ENCODE peak calls at places on chromosomes 6 and 20, in eight cellular contexts. M is heart left ventricle; H is heart right ventricle; S is brain microvascular endothelial cell; W is lung; Q is fibroblast of pulmonary artery; T is CD4-positive, alpha-beta memory T cell; I is lower leg skin. C is an unnamed sample.

GRCh38 chr6:110113989-110114388 is 65.5 kb downstream of the WASF1 start:
- DNase-seq in S (no peak), H (no peak), M (no peak), T (no peak), Q (no peak), I (no peak), W (no peak), C (no peak)

GRCh38 chr20:63553933-63554290 is at the start of gene FNDC11:
- DNase-seq in S (no peak), Q (peak), T (no peak), I (no peak), H (peak), M (peak), W (no peak), C (no peak)

GRCh38 chr20:31815408-31816188 is 3.6 kb upstream of the MYLK2 start:
- DNase-seq in M (no peak), S (no peak), Q (peak), W (no peak), H (no peak), I (no peak), T (no peak), C (no peak)

GRCh38 chr6:46062312-46062711 is 46.7 kb upstream of the CLIC5 start:
- DNase-seq in W (peak), I (no peak), M (no peak), S (no peak), Q (no peak), H (no peak), T (no peak), C (no peak)

GRCh38 chr6:80541186-80541585 is 434.7 kb downstream of the BCKDHB start:
- DNase-seq in M (no peak), W (no peak), Q (peak), I (no peak), H (no peak), T (no peak), S (peak), C (no peak)

GRCh38 chr6:31586596-31586995 is 519 bp downstream of the LST1 start:
- DNase-seq in H (no peak), S (no peak), M (peak), W (no peak), Q (no peak), T (peak), I (no peak), C (no peak)

GRCh38 chr6:155486795-155487294 is 31.2 kb upstream of the NOX3 start:
- DNase-seq in H (no peak), S (no peak), I (no peak), W (no peak), Q (no peak), T (no peak), M (no peak), C (no peak)

GRCh38 chr6:100454571-100455229 is 10.0 kb downstream of the SIM1 start:
- DNase-seq in T (no peak), W (no peak), I (no peak), Q (no peak), H (no peak), S (no peak), M (no peak), C (no peak)

GRCh38 chr20:62752181-62752670 is 43.6 kb downstream of the NTSR1 start:
- DNase-seq in M (no peak), Q (no peak), W (no peak), S (no peak), I (no peak), H (peak), T (no peak), C (no peak)

GRCh38 chr6:138957484-138957883 is 30.6 kb downstream of the REPS1 start:
- DNase-seq in Q (peak), W (no peak), H (no peak), T (no peak), M (no peak), I (no peak), S (no peak), C (no peak)

GRCh38 chr6:2763345-2763841 is 1.8 kb upstream of the WRNIP1 start:
- DNase-seq in S (no peak), Q (no peak), I (peak), M (peak), H (peak), T (no peak), W (peak), C (no peak)

GRCh38 chr6:53369876-53370515 is 21.2 kb upstream of the ELOVL5 start:
- DNase-seq in M (no peak), I (no peak), S (no peak), T (peak), H (no peak), Q (no peak), W (no peak), C (no peak)

GRCh38 chr6:132082421-132082820 is 131.2 kb upstream of the CCN2 start:
- DNase-seq in S (no peak), T (no peak), H (no peak), I (no peak), M (no peak), Q (no peak), W (no peak), C (no peak)

GRCh38 chr6:7414811-7415210 is 25.2 kb downstream of the RIOK1 start:
- DNase-seq in T (no peak), S (peak), M (no peak), I (no peak), H (no peak), W (no peak), Q (peak), C (no peak)

GRCh38 chr20:2206957-2207769 is 88.6 kb upstream of the TGM3 start:
- DNase-seq in Q (peak), H (peak), M (peak), T (peak), W (peak), I (peak), S (peak), C (no peak)

GRCh38 chr6:7463785-7464184 is 74.2 kb downstream of the RIOK1 start:
- DNase-seq in H (no peak), Q (peak), T (no peak), M (no peak), S (no peak), W (no peak), I (no peak), C (no peak)

GRCh38 chr6:33208089-33208967 is at the start of gene RING1:
- DNase-seq in W (peak), T (peak), S (peak), M (peak), Q (peak), I (peak), H (peak), C (peak)

GRCh38 chr20:22339091-22339881 is 245.1 kb downstream of the FOXA2 start:
- DNase-seq in S (peak), W (peak), I (peak), T (no peak), M (no peak), Q (peak), H (no peak), C (peak)

GRCh38 chr6:4615891-4616290 is 160.3 kb upstream of the CDYL start:
- DNase-seq in T (no peak), I (no peak), W (no peak), S (no peak), H (peak), Q (peak), M (no peak), C (no peak)

GRCh38 chr6:170434821-170435155 is 118.3 kb downstream of the PSMB1 start:
- DNase-seq in Q (no peak), I (no peak), T (no peak), M (no peak), S (no peak), H (no peak), W (no peak), C (peak)

GRCh38 chr20:37299718-37300529 is 10.5 kb downstream of the MANBAL start:
- DNase-seq in H (no peak), M (no peak), I (no peak), S (no peak), W (no peak), T (no peak), Q (peak), C (no peak)

GRCh38 chr6:35678021-35678654 is 10.6 kb downstream of the FKBP5 start:
- DNase-seq in I (no peak), M (no peak), S (no peak), T (no peak), H (no peak), W (no peak), Q (peak), C (no peak)

GRCh38 chr6:35679399-35679798 is 9.3 kb downstream of the FKBP5 start:
- DNase-seq in M (no peak), I (no peak), S (no peak), H (no peak), Q (no peak), W (no peak), T (no peak), C (no peak)

GRCh38 chr6:35675871-35676459 is 12.8 kb downstream of the FKBP5 start:
- DNase-seq in I (no peak), T (no peak), W (no peak), Q (no peak), M (no peak), S (no peak), H (no peak), C (no peak)

GRCh38 chr6:35678814-35679213 is 9.9 kb downstream of the FKBP5 start:
- DNase-seq in M (no peak), W (no peak), Q (no peak), I (no peak), S (no peak), H (no peak), T (no peak), C (no peak)

DNA sequence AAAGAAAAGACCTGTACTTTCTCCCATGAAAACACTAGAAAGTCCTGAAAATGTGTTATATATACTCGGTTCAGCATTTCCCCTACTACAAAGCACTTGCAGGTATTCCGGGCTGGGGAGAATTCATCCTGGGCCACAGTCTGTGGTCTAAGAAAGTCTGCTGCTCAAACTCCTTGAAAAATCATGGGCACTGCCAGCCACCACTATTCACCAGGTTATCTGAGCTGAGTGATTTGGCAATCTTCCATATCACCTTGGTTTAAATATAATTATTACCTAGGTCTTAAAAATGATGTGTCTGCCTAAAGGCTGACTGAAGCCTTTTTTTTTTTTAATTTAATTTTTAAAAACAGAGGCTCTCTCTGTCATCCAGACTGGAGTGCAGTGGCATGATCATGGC is 11.3 kb downstream of the FKBP5 start:
- DNase-seq in Q (no peak), I (no peak), S (no peak), H (no peak), M (no peak), W (no peak), T (no peak), C (no peak)
- H3K4me3 ChIP-seq in Q (no peak), I (no peak), S (no peak), H (no peak), M (no peak), W (no peak), T (no peak), C (peak)

DNA sequence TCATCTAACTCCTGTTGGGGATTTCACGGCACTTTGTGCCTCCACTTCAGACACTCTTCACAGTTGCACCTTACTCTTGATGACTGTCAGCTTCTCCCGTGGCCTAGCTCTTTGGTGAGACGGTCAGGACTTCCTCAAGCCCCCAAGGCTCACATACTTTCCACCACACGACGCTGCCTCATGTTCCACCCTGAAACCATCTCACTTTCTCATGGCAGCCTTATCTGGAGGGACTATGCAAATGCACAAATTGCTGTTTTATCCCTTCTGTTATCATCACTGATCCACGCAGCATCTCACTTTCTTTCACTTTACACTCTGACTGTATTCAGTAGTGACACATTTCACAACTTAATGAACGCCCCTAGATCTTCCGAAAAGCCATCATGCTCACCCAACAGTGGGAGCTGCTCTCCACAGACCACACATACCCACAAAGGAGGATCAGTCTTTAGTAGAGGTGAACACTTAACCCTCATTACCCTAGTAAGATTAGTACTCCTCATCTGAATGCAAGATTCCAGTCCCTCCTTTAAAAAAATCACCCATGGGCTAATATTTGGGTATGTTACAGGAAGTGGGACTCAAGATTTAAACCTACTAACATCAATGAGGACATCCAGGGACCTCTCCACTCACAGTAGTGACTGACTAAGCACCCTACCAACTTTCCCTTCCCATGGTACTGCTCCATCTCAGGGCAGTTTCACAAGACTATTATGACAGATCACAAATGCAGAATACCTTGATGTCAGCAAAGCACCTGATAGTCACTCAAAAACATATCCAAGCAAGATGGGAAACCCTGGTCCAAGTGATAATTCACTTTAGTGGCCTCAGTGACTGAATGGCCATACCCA is 35.4 kb downstream of the FYN start:
- DNase-seq in I (no peak), T (peak), S (no peak), M (no peak), Q (no peak), H (no peak), W (no peak), C (no peak)
- H3K4me3 ChIP-seq in I (no peak), T (no peak), S (no peak), M (no peak), Q (no peak), H (no peak), W (no peak), C (no peak)

DNA sequence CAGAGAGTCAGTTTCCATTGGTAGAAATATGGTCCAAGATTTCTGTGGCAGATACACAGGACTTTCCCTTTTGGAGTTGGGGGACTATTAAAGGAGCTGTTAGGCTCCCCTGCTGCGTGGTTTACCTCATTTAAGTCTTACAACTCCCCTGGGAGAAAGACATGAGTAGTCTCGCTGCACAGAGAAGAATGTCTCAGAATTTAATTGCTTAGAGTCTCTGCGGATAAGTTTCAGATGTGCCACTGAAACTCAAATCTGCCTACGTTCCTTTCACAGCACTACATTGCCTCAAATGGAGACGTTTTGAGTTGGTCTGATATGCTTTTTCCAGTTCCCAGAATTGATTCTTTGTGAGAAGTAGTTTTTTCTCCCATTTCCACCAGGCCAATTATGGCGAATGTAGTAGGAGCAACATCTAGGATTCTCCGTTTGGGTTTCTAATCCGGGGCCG is 585 bp upstream of the SLC35F1 start:
- DNase-seq in Q (no peak), I (no peak), M (no peak), S (no peak), T (no peak), H (no peak), W (no peak), C (no peak)
- H3K4me3 ChIP-seq in Q (no peak), I (no peak), M (peak), S (no peak), T (no peak), H (peak), W (no peak), C (peak)

GRCh38 chr20:60086936-60087562 is 128.8 kb downstream of the CDH26 start:
- DNase-seq in Q (no peak), M (no peak), H (no peak), W (no peak), I (no peak), T (no peak), S (no peak), C (no peak)
- H3K4me3 ChIP-seq in Q (no peak), M (no peak), H (peak), W (no peak), I (no peak), T (no peak), S (no peak), C (peak)

GRCh38 chr6:50850860-50851259 is 32.2 kb downstream of the TFAP2B start:
- DNase-seq in W (no peak), T (no peak), S (no peak), H (no peak), Q (no peak), M (no peak), I (no peak), C (no peak)
- H3K4me3 ChIP-seq in W (no peak), T (no peak), S (peak), H (no peak), Q (no peak), M (no peak), I (no peak), C (peak)

DNA sequence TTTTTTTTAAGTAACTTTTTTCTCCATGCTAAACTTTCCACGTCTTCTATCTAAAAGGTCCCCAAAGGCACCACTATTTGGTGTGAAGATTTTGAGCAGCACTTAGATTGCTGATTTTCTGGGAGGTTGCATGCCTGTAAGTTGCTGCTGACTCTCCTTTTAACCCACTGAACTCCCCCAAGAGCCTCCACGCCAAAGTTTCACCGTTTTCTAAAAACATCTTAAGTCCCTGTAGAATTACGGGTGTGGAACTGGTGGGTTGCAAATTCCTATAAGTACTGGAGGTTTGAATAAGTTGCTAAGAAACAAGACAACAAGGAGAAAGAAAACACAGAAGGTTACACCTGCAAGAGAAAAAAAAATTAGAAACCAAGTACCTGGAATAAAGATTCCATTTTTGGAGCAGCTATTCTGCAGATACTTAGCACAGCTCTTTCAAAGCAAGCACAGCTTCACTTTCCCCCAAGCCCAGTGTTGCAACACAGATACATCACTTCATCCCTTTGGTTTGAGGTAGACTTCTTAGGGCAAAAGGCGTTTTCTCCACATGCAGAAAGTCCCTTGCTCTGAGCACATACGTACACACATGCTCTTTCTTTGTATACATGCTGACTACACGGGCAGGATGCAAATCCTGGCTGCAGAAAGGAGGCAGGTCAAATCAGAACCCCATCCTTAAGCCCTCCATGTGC is 5.0 kb downstream of the JAG1 start:
- DNase-seq in M (no peak), I (no peak), W (no peak), H (no peak), T (no peak), Q (no peak), S (no peak), C (no peak)
- H3K4me3 ChIP-seq in M (peak), I (no peak), W (no peak), H (peak), T (no peak), Q (no peak), S (no peak), C (no peak)

GRCh38 chr20:24999568-24999967 is 7.0 kb upstream of the APMAP start:
- DNase-seq in I (no peak), H (no peak), W (no peak), T (no peak), M (peak), S (no peak), Q (no peak), C (no peak)

GRCh38 chr20:25005661-25006060 is 13.1 kb upstream of the APMAP start:
- DNase-seq in S (no peak), H (no peak), M (peak), T (no peak), W (no peak), Q (no peak), I (no peak), C (no peak)

GRCh38 chr20:25000268-25000801 is 7.8 kb upstream of the APMAP start:
- DNase-seq in H (peak), I (peak), Q (peak), W (peak), M (peak), T (no peak), S (peak), C (no peak)

GRCh38 chr20:25005220-25005619 is 12.7 kb upstream of the APMAP start:
- DNase-seq in I (no peak), S (no peak), H (no peak), Q (peak), W (no peak), M (peak), T (no peak), C (no peak)

GRCh38 chr20:25003002-25003401 is 10.5 kb upstream of the APMAP start:
- DNase-seq in T (no peak), W (no peak), Q (no peak), M (no peak), H (no peak), S (no peak), I (no peak), C (no peak)
- H3K4me3 ChIP-seq in T (no peak), W (no peak), Q (no peak), M (no peak), H (no peak), S (no peak), I (no peak), C (no peak)

GRCh38 chr6:20203561-20204528 is 8.4 kb downstream of the MBOAT1 start:
- DNase-seq in I (no peak), W (no peak), S (no peak), M (no peak), Q (no peak), T (no peak), H (no peak), C (no peak)

GRCh38 chr6:20198764-20199174 is 13.5 kb downstream of the MBOAT1 start:
- DNase-seq in H (no peak), M (no peak), Q (no peak), S (no peak), T (no peak), I (no peak), W (no peak), C (no peak)

GRCh38 chr6:20202699-20203302 is 9.5 kb downstream of the MBOAT1 start:
- DNase-seq in S (no peak), M (no peak), T (no peak), W (no peak), H (no peak), Q (no peak), I (no peak), C (no peak)

GRCh38 chr6:20200761-20201160 is 11.5 kb downstream of the MBOAT1 start:
- DNase-seq in W (no peak), I (no peak), Q (peak), S (no peak), H (no peak), M (no peak), T (no peak), C (no peak)

DNA sequence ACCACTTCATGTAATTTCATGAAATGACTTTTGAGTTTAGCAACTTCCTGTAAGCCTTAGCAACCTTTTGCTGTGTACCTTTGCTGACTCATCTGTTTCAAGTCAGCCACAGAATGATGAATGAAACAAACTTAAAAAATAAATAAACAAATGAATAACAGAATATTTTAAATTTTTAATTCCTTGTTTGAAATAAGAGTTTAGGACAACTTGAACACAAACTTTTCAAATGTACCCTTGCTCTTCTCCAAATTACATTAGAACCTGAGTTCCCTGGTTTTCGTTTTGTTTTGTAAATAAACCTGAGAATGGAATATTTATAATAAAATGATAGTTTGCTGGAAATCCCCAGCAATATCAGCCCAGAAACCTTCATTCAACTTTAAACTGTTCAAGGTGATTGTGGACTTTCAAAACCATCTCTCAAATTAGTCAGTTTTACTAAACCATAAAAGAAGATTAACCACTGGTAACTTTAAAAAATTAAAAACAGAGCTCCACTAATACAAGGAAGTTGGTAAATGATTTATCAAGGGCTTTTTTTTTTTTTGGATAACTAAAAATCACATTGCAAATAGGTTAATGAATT is 10.1 kb downstream of the MBOAT1 start:
- DNase-seq in H (no peak), I (no peak), Q (peak), S (no peak), W (no peak), T (no peak), M (no peak), C (no peak)
- H3K4me3 ChIP-seq in H (no peak), I (no peak), Q (no peak), S (no peak), W (no peak), T (no peak), M (no peak), C (no peak)

GRCh38 chr6:64727075-64727474 is 980.0 kb downstream of the EYS start:
- DNase-seq in M (no peak), T (no peak), H (no peak), I (no peak), W (no peak), S (no peak), Q (no peak), C (no peak)
- H3K4me3 ChIP-seq in M (no peak), T (no peak), H (no peak), I (no peak), W (no peak), S (no peak), Q (no peak), C (no peak)

C was measured in esophagus muscularis mucosa.